ENCODE peak calls at places on chromosomes 5 and 9, in ten cellular contexts. W, E, S, N, M, Q, K, X, A and G are unnamed samples.

GRCh38 chr5:51398875-51399635 is 15.8 kb downstream of the ISL1 start:
- DNase-seq in S (no peak), A (no peak), N (no peak), E (no peak), M (no peak), Q (no peak), W (no peak), X (no peak), K (no peak), G (no peak)

GRCh38 chr5:65695896-65696295 is 26.0 kb downstream of the SGTB start:
- DNase-seq in N (no peak), K (no peak), S (no peak), E (no peak), W (no peak), A (no peak), M (no peak), Q (no peak), X (no peak), G (no peak)

GRCh38 chr5:55868846-55869245 is 17.7 kb downstream of the IL31RA start:
- DNase-seq in W (peak), M (peak), A (no peak), E (no peak), K (no peak), N (no peak), X (no peak), Q (no peak), S (no peak), G (no peak)

GRCh38 chr5:138178516-138179276 is at the start of the genes BRD8 and KIF20A:
- DNase-seq in K (peak), X (peak), E (peak), N (peak), Q (peak), M (peak), A (peak), W (peak), S (peak), G (peak)

GRCh38 chr5:13316191-13316590 is 628.3 kb downstream of the DNAH5 start:
- DNase-seq in W (no peak), A (no peak), E (no peak), N (no peak), M (no peak), Q (no peak), S (no peak), K (no peak), X (no peak), G (no peak)

GRCh38 chr9:20553750-20554149 is 68.5 kb downstream of the MLLT3 start:
- DNase-seq in A (no peak), E (no peak), X (no peak), K (no peak), M (no peak), S (no peak), W (no peak), Q (no peak), N (no peak), G (no peak)

GRCh38 chr5:1227669-1228068 is 2.5 kb downstream of the SLC6A18 start:
- DNase-seq in A (no peak), E (no peak), Q (peak), X (no peak), M (peak), S (no peak), K (no peak), N (no peak), W (peak), G (no peak)

GRCh38 chr9:129544766-129545165 is 76.1 kb downstream of the C9orf50 start:
- DNase-seq in N (no peak), K (no peak), W (no peak), X (no peak), A (no peak), Q (no peak), M (peak), E (no peak), S (no peak), G (no peak)

GRCh38 chr5:167684251-167684650 is 607.2 kb upstream of the WWC1 start:
- DNase-seq in X (no peak), Q (no peak), A (no peak), N (no peak), M (peak), K (no peak), E (no peak), S (no peak), W (no peak), G (no peak)

GRCh38 chr9:85723220-85723619 is 18.5 kb downstream of the AGTPBP1 start:
- DNase-seq in Q (no peak), S (no peak), X (peak), M (no peak), K (peak), A (no peak), N (no peak), W (no peak), E (peak), G (no peak)

GRCh38 chr5:137604348-137605095 is 105.4 kb upstream of the SPOCK1 start:
- DNase-seq in N (no peak), M (no peak), K (no peak), Q (no peak), S (no peak), X (no peak), W (no peak), E (no peak), A (no peak), G (peak)

GRCh38 chr9:126398403-126399058 is 71.9 kb downstream of the MVB12B start:
- DNase-seq in W (peak), A (peak), N (peak), K (peak), M (peak), X (peak), S (peak), Q (peak), E (peak), G (peak)

GRCh38 chr9:84373975-84374374 is 33.4 kb upstream of the SLC28A3 start:
- DNase-seq in X (no peak), E (no peak), K (no peak), N (no peak), A (no peak), W (no peak), Q (no peak), S (no peak), M (no peak), G (no peak)

GRCh38 chr9:61665330-61665751 is 475.5 kb downstream of the SPATA31A7 start:
- DNase-seq in Q (no peak), M (no peak), W (no peak), X (no peak), K (peak), A (peak), N (peak), S (peak), E (no peak), G (peak)

GRCh38 chr9:90801507-90802289 is at the start of gene SYK:
- DNase-seq in X (peak), W (peak), N (peak), S (peak), E (peak), A (no peak), K (peak), M (no peak), Q (peak), G (peak)
- TF ChIP-seq POLR2A in X (no peak), W (peak), N (no peak), S (no peak), E (no peak), A (peak), K (peak), M (no peak), Q (peak), G (no peak)

GRCh38 chr5:174313615-174314014 is 268.1 kb downstream of the NSG2 start:
- DNase-seq in S (no peak), X (peak), K (peak), Q (no peak), M (no peak), W (no peak), N (no peak), A (no peak), E (no peak), G (no peak)

GRCh38 chr5:174311121-174311520 is 265.6 kb downstream of the NSG2 start:
- DNase-seq in M (no peak), W (peak), X (no peak), Q (no peak), S (no peak), N (no peak), A (no peak), E (no peak), K (no peak), G (no peak)

GRCh38 chr5:174311531-174312269 is 266.2 kb downstream of the NSG2 start:
- DNase-seq in Q (no peak), W (peak), N (no peak), M (peak), S (peak), E (peak), A (peak), K (peak), X (peak), G (peak)

GRCh38 chr5:174312641-174313040 is 267.1 kb downstream of the NSG2 start:
- DNase-seq in Q (no peak), W (no peak), K (peak), N (no peak), A (no peak), X (no peak), E (no peak), M (no peak), S (no peak), G (no peak)

GRCh38 chr5:174312270-174312617 is 266.7 kb downstream of the NSG2 start:
- DNase-seq in E (no peak), K (no peak), S (no peak), Q (no peak), M (no peak), N (no peak), W (no peak), X (no peak), A (no peak), G (no peak)
- TF ChIP-seq CTCF in E (no peak), K (peak), S (no peak), Q (peak), M (no peak), N (no peak), W (no peak), X (no peak), A (no peak), G (no peak)

GRCh38 chr5:177516601-177517568 is at the start of gene DDX41:
- DNase-seq in M (peak), W (peak), Q (peak), N (peak), S (peak), A (peak), E (peak), K (peak), X (peak), G (peak)
- TF ChIP-seq POLR2A in M (peak), W (peak), Q (peak), N (no peak), S (no peak), A (peak), E (no peak), K (peak), X (peak), G (no peak)

GRCh38 chr9:12880406-12881016 is 105.7 kb downstream of the LURAP1L start:
- DNase-seq in X (no peak), W (no peak), S (no peak), M (peak), N (no peak), E (no peak), Q (no peak), K (no peak), A (no peak), G (no peak)

GRCh38 chr9:12889402-12890106 is 114.7 kb downstream of the LURAP1L start:
- DNase-seq in N (no peak), S (no peak), A (no peak), Q (no peak), K (no peak), W (no peak), M (no peak), X (no peak), E (no peak), G (no peak)

GRCh38 chr9:12882430-12882829 is 107.6 kb downstream of the LURAP1L start:
- DNase-seq in W (no peak), M (peak), X (no peak), A (no peak), E (no peak), S (no peak), Q (no peak), N (no peak), K (no peak), G (peak)

DNA sequence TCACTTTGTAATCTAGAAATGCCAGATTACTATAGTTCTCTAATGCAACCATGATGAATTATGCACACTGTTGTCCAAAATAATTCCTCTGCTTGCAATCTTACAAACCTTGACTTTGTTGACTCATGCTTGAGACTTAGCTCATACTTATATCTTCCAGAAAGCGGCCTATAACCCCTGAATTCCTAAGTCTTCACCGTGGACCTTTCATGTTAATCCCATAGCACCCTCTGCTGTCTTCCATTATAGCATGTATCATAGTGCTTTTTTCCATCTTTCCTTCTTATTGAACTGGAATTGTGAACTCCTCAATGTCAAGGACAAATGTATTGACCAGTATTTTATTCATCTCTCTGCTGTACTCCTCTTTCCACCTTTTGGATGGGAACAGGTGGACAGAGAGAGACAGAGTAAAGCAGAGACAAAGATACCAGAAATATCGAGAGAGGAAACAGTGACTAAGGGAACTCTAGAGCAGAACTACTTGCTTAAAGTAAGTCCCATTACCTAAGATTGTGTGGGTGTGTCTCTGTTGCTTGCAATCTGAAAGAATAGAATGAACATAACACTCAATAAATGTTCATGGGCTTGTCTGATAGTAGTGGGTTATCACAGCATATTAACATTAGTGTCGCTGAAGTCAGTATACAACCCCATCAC is 110.0 kb downstream of the LURAP1L start:
- DNase-seq in N (no peak), K (no peak), S (no peak), M (peak), Q (no peak), X (no peak), A (no peak), W (no peak), E (no peak), G (no peak)
- TF ChIP-seq CTCF in N (peak), K (peak), S (no peak), M (peak), Q (peak), X (peak), A (peak), W (no peak), E (peak), G (no peak)

DNA sequence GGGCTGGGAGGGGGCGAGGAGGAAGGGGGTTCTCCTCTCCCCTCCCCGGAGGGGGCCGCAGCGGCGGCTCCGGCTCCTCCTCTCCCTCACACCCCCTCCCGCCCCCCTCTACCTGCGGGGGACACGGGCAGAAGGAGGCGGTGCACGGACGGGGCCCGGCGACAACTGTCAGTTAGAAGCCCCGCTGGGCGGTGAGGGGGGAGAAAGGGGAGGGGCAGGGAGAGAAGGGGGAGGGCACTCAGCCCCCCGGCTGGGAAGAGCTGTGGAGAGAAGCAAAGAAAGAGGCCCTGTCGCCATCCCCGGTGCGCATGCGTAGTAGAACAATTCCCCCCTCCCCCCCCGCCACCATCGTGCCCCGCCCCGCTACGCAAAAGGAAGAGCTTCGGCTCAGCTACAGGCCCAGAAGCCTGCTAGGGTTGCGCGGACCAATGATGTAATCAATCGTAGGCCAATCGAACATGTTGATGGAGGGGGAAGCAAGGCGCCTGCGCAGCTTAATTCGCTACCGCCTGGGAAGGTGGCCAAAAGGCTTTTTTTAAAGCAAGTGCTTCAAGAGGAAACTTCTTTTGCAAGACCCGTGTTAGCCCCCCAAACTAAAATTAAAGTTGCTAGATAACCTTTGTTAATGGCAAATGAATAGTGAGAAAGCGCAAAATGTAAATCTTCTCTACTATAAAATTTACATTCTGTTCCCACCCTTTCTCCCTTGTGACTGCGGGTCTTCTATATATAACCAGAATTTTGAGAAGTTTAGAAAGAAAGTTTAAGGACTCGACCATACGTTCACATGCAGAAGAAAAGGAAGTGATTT is 7.0 kb downstream of the RANBP6 start:
- DNase-seq in Q (peak), E (peak), S (peak), W (peak), M (peak), N (peak), A (peak), X (peak), K (peak), G (peak)
- TF ChIP-seq POLR2A in Q (peak), E (no peak), S (no peak), W (peak), M (no peak), N (no peak), A (peak), X (peak), K (no peak), G (no peak)

DNA sequence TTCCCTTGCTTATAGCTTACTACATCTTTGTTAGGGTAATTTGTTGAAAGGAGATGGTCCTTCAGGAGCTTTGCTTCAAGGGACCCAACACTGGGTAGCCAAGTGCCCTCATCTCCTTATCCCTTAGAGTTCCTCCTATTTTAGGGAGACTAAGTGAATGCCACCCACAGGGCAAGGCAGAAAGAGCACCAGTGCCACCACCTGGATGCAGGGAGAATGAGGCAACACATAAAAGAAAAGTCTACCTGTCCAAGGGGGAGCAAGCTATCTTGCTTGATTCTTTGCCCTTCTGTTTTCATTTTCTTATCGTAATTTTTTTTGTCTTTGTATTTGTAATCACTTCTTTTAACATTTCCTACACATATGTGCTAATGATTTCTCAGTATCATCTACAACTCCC is 205.5 kb downstream of the NPR3 start:
- DNase-seq in N (no peak), W (peak), E (peak), X (peak), A (no peak), M (peak), Q (no peak), K (no peak), S (no peak), G (no peak)
- TF ChIP-seq CTCF in N (no peak), W (no peak), E (peak), X (peak), A (no peak), M (peak), Q (no peak), K (no peak), S (no peak), G (no peak)

DNA sequence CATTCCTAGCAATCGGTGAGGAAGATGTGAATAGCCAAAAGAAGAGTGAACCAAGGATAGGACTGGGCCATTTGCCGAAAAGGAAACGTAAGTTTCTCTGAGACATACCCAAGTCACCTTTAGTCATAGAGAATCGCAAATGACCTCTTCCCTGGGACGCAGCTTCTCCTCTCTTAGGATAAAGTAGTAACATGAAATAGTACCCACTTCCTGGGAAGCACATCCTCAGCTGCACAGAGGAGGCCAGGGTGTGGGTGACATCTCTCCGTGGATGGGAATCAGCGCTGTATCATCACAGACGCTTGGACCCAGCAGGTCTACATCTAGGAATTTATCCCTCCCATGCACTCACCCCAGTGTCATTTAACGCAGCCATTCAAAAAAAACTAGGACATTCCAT is 120.9 kb upstream of the PHYKPL start:
- DNase-seq in N (no peak), A (no peak), K (peak), X (no peak), M (no peak), E (no peak), S (no peak), W (no peak), Q (no peak), G (no peak)
- TF ChIP-seq POLR2A in N (no peak), A (no peak), K (no peak), X (no peak), M (no peak), E (no peak), S (no peak), W (no peak), Q (no peak), G (no peak)

DNA sequence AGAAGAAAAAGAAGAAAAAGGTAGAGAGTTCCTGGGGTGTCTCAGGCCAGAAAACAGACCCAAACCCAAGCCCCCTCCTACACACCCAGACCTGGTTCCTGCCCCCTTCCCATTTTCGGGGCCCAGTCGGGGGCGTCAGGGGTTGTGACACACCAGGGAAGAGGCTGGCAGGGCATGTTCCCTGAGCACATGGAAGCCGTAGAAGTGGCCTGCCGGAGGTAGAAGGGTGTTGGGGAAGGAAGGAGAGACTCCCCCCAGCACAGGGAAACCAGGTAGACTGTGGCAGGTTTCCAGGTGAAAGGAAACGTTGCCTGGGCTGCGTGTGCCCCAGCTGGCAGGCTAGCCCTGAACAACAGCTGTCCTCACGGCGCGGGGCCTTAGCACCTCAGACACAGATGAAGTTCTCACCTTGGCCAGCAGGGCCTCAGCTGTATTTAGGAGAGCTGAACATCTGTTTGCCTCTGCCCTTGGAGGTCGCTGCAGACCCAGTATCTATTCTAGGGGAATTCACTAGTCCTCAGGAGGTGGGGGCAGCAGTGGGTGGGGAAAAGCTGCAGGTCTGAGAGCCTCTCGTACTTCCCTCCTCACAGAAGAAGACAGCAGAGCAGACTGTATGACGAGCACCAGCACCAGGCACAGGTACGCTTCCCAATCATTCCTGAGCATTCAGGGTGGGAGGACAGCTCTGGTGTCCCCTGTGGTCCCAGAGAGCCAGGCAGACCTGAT is 14.1 kb downstream of the CD74 start:
- DNase-seq in M (no peak), X (no peak), A (no peak), E (peak), W (peak), K (peak), S (peak), Q (no peak), N (no peak), G (no peak)
- TF ChIP-seq CTCF in M (peak), X (peak), A (no peak), E (peak), W (no peak), K (peak), S (no peak), Q (no peak), N (no peak), G (no peak)

GRCh38 chr9:72276429-72276828 is 88.6 kb downstream of the ZFAND5 start:
- DNase-seq in E (no peak), X (no peak), N (no peak), K (no peak), Q (no peak), M (no peak), W (no peak), S (no peak), A (no peak), G (no peak)
- TF ChIP-seq POLR2A in E (no peak), X (no peak), N (no peak), K (no peak), Q (no peak), M (no peak), W (no peak), S (no peak), A (no peak), G (no peak)

DNA sequence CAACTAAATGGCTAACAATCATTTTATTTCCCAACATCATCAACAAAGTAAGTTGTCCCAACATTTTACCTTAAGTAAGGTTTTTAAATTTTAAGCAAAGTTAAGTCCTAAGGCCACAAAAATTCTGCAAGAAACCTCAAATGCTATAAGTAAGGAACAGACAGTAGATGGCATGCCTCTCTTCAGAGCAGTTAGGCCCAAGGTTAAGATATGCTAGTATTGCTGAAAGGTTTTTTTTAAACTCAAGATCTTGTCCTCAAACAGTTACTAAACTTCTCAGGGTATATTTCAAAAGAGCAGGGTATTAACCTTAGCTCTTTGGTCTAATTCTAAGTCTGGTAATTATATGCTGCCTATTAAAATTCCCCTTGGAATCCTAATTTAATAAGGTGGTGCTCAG is 35.1 kb downstream of the PJA2 start:
- DNase-seq in M (no peak), S (no peak), K (no peak), X (no peak), Q (no peak), A (no peak), E (no peak), W (no peak), N (no peak), G (no peak)
- TF ChIP-seq CTCF in M (no peak), S (no peak), K (no peak), X (no peak), Q (no peak), A (no peak), E (no peak), W (no peak), N (no peak), G (no peak)